ENCODE peak calls at places on chromosomes 16 and 17, in four cellular contexts. M is D341Med, Q is retinal pigment epithelial cell, I is anterior cingulate cortex. B is an unnamed sample.

GRCh38 chr16:9039208-9039607 is 52.2 kb upstream of the HAPSTR1 start:
- DNase-seq in M (no peak), Q (no peak), I (no peak), B (no peak)

GRCh38 chr17:14144513-14144912 is 75.2 kb downstream of the COX10 start:
- DNase-seq in M (no peak), Q (no peak), I (no peak), B (no peak)

GRCh38 chr16:83965444-83966152 is 2.4 kb upstream of the NECAB2 start:
- DNase-seq in M (no peak), Q (no peak), I (no peak), B (no peak)

GRCh38 chr16:4404967-4405696 is 11.3 kb downstream of the CORO7 start:
- DNase-seq in M (peak), Q (no peak), I (no peak), B (no peak)

GRCh38 chr17:36675250-36675649 is 73.9 kb downstream of the MRM1 start:
- DNase-seq in M (no peak), Q (no peak), I (no peak), B (no peak)

GRCh38 chr17:60769327-60769726 is 91.7 kb downstream of the BCAS3 start:
- DNase-seq in M (peak), Q (no peak), I (no peak), B (no peak)

GRCh38 chr17:56597495-56597990 is 4.0 kb downstream of the NOG start:
- DNase-seq in M (peak), Q (no peak), I (no peak), B (no peak)

GRCh38 chr17:75755205-75755901 is 9.6 kb downstream of the GALK1 start:
- DNase-seq in M (no peak), Q (no peak), I (no peak), B (no peak)

GRCh38 chr17:51120357-51120738 is 320 bp downstream of the SPAG9 start:
- DNase-seq in M (peak), Q (no peak), I (peak), B (no peak)

GRCh38 chr17:82434216-82434565 is 15.8 kb upstream of the OGFOD3 start:
- DNase-seq in M (peak), Q (no peak), I (no peak), B (no peak)

GRCh38 chr16:57959804-57960203 is 11.1 kb downstream of the CNGB1 start:
- DNase-seq in M (no peak), Q (no peak), I (no peak), B (no peak)

GRCh38 chr16:1688807-1689560 is 10.9 kb downstream of the JPT2 start:
- DNase-seq in M (no peak), Q (peak), I (no peak), B (no peak)

GRCh38 chr17:64147110-64148016 is 17.4 kb upstream of the ERN1 start:
- DNase-seq in M (no peak), Q (no peak), I (no peak), B (no peak)

GRCh38 chr16:73025506-73026131 is 22.3 kb downstream of the ZFHX3 start:
- DNase-seq in M (no peak), Q (no peak), I (no peak), B (no peak)

GRCh38 chr16:9056061-9056460 is 35.4 kb upstream of the HAPSTR1 start:
- DNase-seq in M (no peak), Q (no peak), I (no peak), B (no peak)

GRCh38 chr17:40915721-40916256 is 21.7 kb downstream of the KRT23 start:
- DNase-seq in M (no peak), Q (no peak), I (no peak), B (no peak)

GRCh38 chr16:81511371-81511770 is 66.8 kb downstream of the CMIP start:
- DNase-seq in M (no peak), Q (no peak), I (no peak), B (no peak)

GRCh38 chr17:37028040-37028439 is 79.3 kb downstream of the AATF start:
- DNase-seq in M (no peak), Q (no peak), I (no peak), B (no peak)

B was measured in posterior cingulate gyrus.